ENCODE peak calls at places on chromosomes 1 and 21, in six cellular contexts. G is heart right ventricle, M is keratinocyte, T is AG04450, K is fibroblast of lung, E is ovary. L is an unnamed sample.

GRCh38 chr1:29830383-29830782 is 594.1 kb downstream of the PTPRU start:
- DNase-seq in G (no peak), M (no peak), T (no peak), K (no peak), E (no peak), L (no peak)

GRCh38 chr1:184036517-184036949 is 995 bp downstream of the COLGALT2 start:
- DNase-seq in G (peak), M (no peak), T (no peak), K (peak), E (peak), L (no peak)

GRCh38 chr1:77193951-77194350 is 25.3 kb downstream of the PIGK start:
- DNase-seq in G (no peak), M (no peak), T (no peak), K (peak), E (no peak), L (no peak)

GRCh38 chr21:42622284-42622683 is 31.1 kb upstream of the PDE9A start:
- DNase-seq in G (no peak), M (no peak), T (no peak), K (no peak), E (no peak), L (no peak)

GRCh38 chr1:62437273-62437945 is 560 bp downstream of the USP1 start:
- DNase-seq in G (no peak), M (no peak), T (no peak), K (peak), E (no peak), L (no peak)

GRCh38 chr1:192488058-192488457 is 87.5 kb upstream of the RGS1 start:
- DNase-seq in G (no peak), M (no peak), T (no peak), K (no peak), E (no peak), L (no peak)

GRCh38 chr21:17903029-17903806 is 84.1 kb upstream of the C21orf91 start:
- DNase-seq in G (no peak), M (no peak), T (peak), K (peak), E (no peak), L (no peak)

GRCh38 chr1:155207578-155208405 is at the start of gene THBS3:
- DNase-seq in G (peak), M (no peak), T (no peak), K (peak), E (peak), L (no peak)

GRCh38 chr1:40936878-40937484 is 42.5 kb upstream of the CTPS1 start:
- DNase-seq in G (no peak), M (no peak), T (peak), K (peak), E (no peak), L (no peak)

GRCh38 chr1:119367332-119368124 is 1.1 kb upstream of the HAO2 start:
- DNase-seq in G (no peak), M (no peak), T (peak), K (peak), E (no peak), L (no peak)

GRCh38 chr21:39079617-39080016 is 103.6 kb downstream of the PSMG1 start:
- DNase-seq in G (peak), M (no peak), T (no peak), K (peak), E (no peak), L (no peak)

GRCh38 chr21:29504751-29505321 is 206.1 kb downstream of the BACH1 start:
- DNase-seq in G (no peak), M (no peak), T (peak), K (peak), E (no peak), L (peak)

GRCh38 chr1:241275981-241276380 is 81.0 kb downstream of the RGS7 start:
- DNase-seq in G (no peak), M (no peak), T (no peak), K (no peak), E (no peak), L (no peak)

GRCh38 chr1:221522440-221523050 is 219.3 kb downstream of the DUSP10 start:
- DNase-seq in G (no peak), M (no peak), T (no peak), K (peak), E (no peak), L (no peak)

GRCh38 chr1:244964112-244964971 is 100.0 kb upstream of the HNRNPU start:
- DNase-seq in G (no peak), M (no peak), T (peak), K (peak), E (no peak), L (no peak)

GRCh38 chr1:225987491-225988316 is 11.4 kb downstream of the SDE2 start:
- DNase-seq in G (no peak), M (no peak), T (peak), K (peak), E (no peak), L (no peak)

GRCh38 chr1:40985875-40986274 is 6.4 kb downstream of the CTPS1 start:
- DNase-seq in G (no peak), M (no peak), T (no peak), K (no peak), E (no peak), L (no peak)

GRCh38 chr1:9909222-9910046 is 635 bp downstream of the CTNNBIP1 start:
- DNase-seq in G (no peak), M (no peak), T (no peak), K (peak), E (peak), L (no peak)

GRCh38 chr1:65146908-65147423 is 1.0 kb upstream of the AK4 start:
- DNase-seq in G (no peak), M (no peak), T (no peak), K (peak), E (no peak), L (no peak)

GRCh38 chr1:224641030-224641429 is 24.9 kb downstream of the CNIH3 start:
- DNase-seq in G (no peak), M (no peak), T (no peak), K (no peak), E (no peak), L (no peak)

GRCh38 chr1:100358210-100358609 is 5.9 kb downstream of the CDC14A start:
- DNase-seq in G (no peak), M (no peak), T (no peak), K (no peak), E (no peak), L (no peak)

GRCh38 chr1:179251675-179252074 is 22.2 kb upstream of the ABL2 start:
- DNase-seq in G (no peak), M (no peak), T (no peak), K (peak), E (no peak), L (no peak)

GRCh38 chr1:60596791-60597748 is 485.3 kb upstream of the NFIA start:
- DNase-seq in G (no peak), M (no peak), T (no peak), K (peak), E (no peak), L (no peak)

GRCh38 chr1:15002325-15002724 is 151.2 kb upstream of the TMEM51 start:
- DNase-seq in G (no peak), M (no peak), T (no peak), K (no peak), E (no peak), L (no peak)

GRCh38 chr1:42931108-42931539 is 27.5 kb downstream of the SLC2A1 start:
- DNase-seq in G (no peak), M (no peak), T (no peak), K (peak), E (no peak), L (no peak)

GRCh38 chr1:151542710-151543129 is 2.6 kb downstream of the TUFT1 start:
- DNase-seq in G (no peak), M (peak), T (no peak), K (peak), E (no peak), L (no peak)

GRCh38 chr1:84750110-84750509 is 59.8 kb upstream of the SSX2IP start:
- DNase-seq in G (no peak), M (peak), T (no peak), K (peak), E (no peak), L (peak)

GRCh38 chr1:229231754-229232119 is 39.2 kb upstream of the RAB4A start:
- DNase-seq in G (no peak), M (no peak), T (no peak), K (no peak), E (no peak), L (no peak)

GRCh38 chr1:27521336-27522147 is 31.6 kb upstream of the WASF2 start:
- DNase-seq in G (no peak), M (no peak), T (no peak), K (no peak), E (peak), L (no peak)

GRCh38 chr1:70331962-70332361 is 22.6 kb downstream of the ANKRD13C start:
- DNase-seq in G (no peak), M (no peak), T (no peak), K (peak), E (no peak), L (peak)

GRCh38 chr1:72000809-72001208 is 281.5 kb downstream of the NEGR1 start:
- DNase-seq in G (no peak), M (peak), T (no peak), K (peak), E (no peak), L (peak)

GRCh38 chr21:31596055-31596454 is 63.4 kb upstream of the SOD1 start:
- DNase-seq in G (no peak), M (no peak), T (no peak), K (no peak), E (no peak), L (no peak)

GRCh38 chr1:52697795-52698674 is at the start of gene COA7:
- DNase-seq in G (peak), M (no peak), T (no peak), K (peak), E (peak), L (no peak)

GRCh38 chr1:119882172-119883029 is 13.9 kb downstream of the ADAM30 start:
- DNase-seq in G (no peak), M (no peak), T (no peak), K (no peak), E (no peak), L (no peak)

GRCh38 chr21:31599563-31599962 is 59.9 kb upstream of the SOD1 start:
- DNase-seq in G (no peak), M (no peak), T (no peak), K (no peak), E (no peak), L (no peak)

GRCh38 chr1:212607924-212608208 is 695 bp upstream of the ATF3 start:
- DNase-seq in G (no peak), M (no peak), T (no peak), K (no peak), E (no peak), L (no peak)

GRCh38 chr1:119712342-119713038 is 756 bp downstream of the PHGDH start:
- DNase-seq in G (peak), M (no peak), T (peak), K (peak), E (peak), L (no peak)

GRCh38 chr1:231691618-231692259 is 65.1 kb downstream of the DISC1 start:
- DNase-seq in G (peak), M (no peak), T (no peak), K (peak), E (peak), L (no peak)

GRCh38 chr1:96048572-96048971 is 673.0 kb upstream of the PTBP2 start:
- DNase-seq in G (no peak), M (no peak), T (no peak), K (no peak), E (no peak), L (no peak)

GRCh38 chr1:89602871-89603404 is 30.0 kb upstream of the LRRC8C start:
- DNase-seq in G (no peak), M (no peak), T (no peak), K (no peak), E (no peak), L (no peak)

GRCh38 chr1:160428053-160428452 is 27.7 kb downstream of the VANGL2 start:
- DNase-seq in G (no peak), M (no peak), T (no peak), K (peak), E (no peak), L (no peak)
- H3K27ac ChIP-seq in G (no peak), M (no peak), T (no peak), K (no peak), E (no peak), L (no peak)

DNA sequence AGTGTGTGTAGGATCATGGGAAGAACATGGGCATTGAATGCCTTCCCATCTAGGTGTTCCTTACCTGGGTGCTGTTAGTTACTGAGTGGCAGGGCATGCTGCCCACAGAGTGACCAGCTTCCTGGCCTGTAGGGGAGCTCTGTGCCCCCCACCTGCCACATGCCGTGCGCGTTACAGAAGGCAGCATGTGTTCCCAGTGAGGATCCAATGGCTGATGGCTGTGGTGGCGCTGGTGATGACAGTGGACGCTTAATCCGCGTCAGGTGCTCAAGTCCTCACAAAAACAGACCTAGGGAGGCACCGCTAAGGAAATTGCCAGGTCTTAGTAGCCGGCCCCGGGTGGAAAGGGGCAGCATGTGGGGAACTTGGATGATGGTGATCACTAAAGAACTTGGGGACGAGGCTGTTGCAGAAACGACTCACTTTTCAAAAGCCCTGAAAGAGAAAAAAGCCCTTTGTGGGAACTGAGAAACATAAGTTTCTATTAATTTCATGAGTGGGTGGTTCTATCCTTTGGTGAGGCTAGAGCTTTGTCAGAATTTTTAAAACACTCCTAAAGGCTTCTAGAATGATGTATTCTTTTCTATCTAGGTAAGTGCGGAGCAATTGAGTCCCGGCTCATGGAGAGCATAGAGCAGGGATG is 93.2 kb downstream of the PRDM2 start:
- DNase-seq in G (no peak), M (no peak), T (no peak), K (no peak), E (no peak), L (no peak)
- H3K27ac ChIP-seq in G (peak), M (no peak), T (no peak), K (no peak), E (no peak), L (no peak)

GRCh38 chr1:98709906-98710305 is 48.4 kb downstream of the SNX7 start:
- DNase-seq in G (no peak), M (no peak), T (no peak), K (no peak), E (no peak), L (no peak)

GRCh38 chr1:98700228-98700627 is 38.7 kb downstream of the SNX7 start:
- DNase-seq in G (no peak), M (no peak), T (peak), K (peak), E (no peak), L (no peak)

GRCh38 chr1:98706173-98706848 is 44.8 kb downstream of the SNX7 start:
- DNase-seq in G (no peak), M (no peak), T (peak), K (peak), E (no peak), L (no peak)

GRCh38 chr1:98702976-98703375 is 41.5 kb downstream of the SNX7 start:
- DNase-seq in G (no peak), M (no peak), T (peak), K (peak), E (no peak), L (peak)

DNA sequence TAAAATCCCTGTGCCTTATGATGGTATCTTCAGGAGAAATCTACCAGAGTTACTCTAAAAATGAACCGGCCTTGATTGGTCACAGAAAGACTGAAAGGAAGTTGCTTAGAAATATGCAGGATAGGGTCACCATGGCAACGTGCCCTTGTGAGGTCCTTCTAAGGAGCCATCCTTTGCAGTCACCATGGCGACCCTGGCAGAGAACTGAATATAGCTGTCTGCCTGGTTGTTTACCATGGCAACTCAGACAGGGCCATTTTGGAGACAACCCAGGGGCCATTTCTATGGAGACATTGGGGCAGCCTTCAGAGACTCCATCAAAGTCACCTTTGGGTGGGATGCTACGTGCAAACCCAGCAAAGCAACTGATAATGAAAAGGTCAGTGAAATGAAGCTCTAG is 43.0 kb downstream of the SNX7 start:
- DNase-seq in G (no peak), M (no peak), T (no peak), K (peak), E (no peak), L (no peak)
- H3K27ac ChIP-seq in G (no peak), M (no peak), T (no peak), K (no peak), E (no peak), L (no peak)

GRCh38 chr1:177820213-177820612 is 149.6 kb downstream of the SEC16B start:
- DNase-seq in G (no peak), M (no peak), T (no peak), K (no peak), E (no peak), L (no peak)

GRCh38 chr1:177824508-177824982 is 145.3 kb downstream of the SEC16B start:
- DNase-seq in G (no peak), M (no peak), T (no peak), K (no peak), E (no peak), L (no peak)

GRCh38 chr1:177830531-177830930 is 139.3 kb downstream of the SEC16B start:
- DNase-seq in G (no peak), M (no peak), T (no peak), K (no peak), E (no peak), L (no peak)

GRCh38 chr1:177825276-177825903 is 144.5 kb downstream of the SEC16B start:
- DNase-seq in G (no peak), M (no peak), T (no peak), K (no peak), E (no peak), L (no peak)
- H3K27ac ChIP-seq in G (no peak), M (no peak), T (no peak), K (no peak), E (no peak), L (no peak)

GRCh38 chr1:7149080-7149838 is 364.0 kb downstream of the CAMTA1 start:
- DNase-seq in G (peak), M (no peak), T (no peak), K (peak), E (peak), L (no peak)
- H3K27ac ChIP-seq in G (peak), M (no peak), T (no peak), K (no peak), E (no peak), L (no peak)

L was measured in epithelial cell of prostate.